ENCODE peak calls at places on chromosomes 16 and 17, in six cellular contexts. S is tibial nerve; N is mesendoderm; R is CD8-positive, alpha-beta memory T cell; Q is BE2C; Z is Peyer's patch. P is an unnamed sample.

GRCh38 chr17:15265131-15265530 is at the start of gene PMP22:
- DNase-seq in S (no peak), N (no peak), R (no peak), Q (no peak), Z (no peak), P (no peak)

GRCh38 chr16:83520596-83520995 is 287.2 kb upstream of the HSBP1 start:
- DNase-seq in S (no peak), N (no peak), R (no peak), Q (no peak), Z (no peak), P (no peak)

GRCh38 chr17:35073991-35074627 is 10.6 kb upstream of the RFFL start:
- DNase-seq in S (no peak), N (no peak), R (no peak), Q (no peak), Z (no peak), P (no peak)

GRCh38 chr17:62614142-62614541 is 13.3 kb upstream of the MRC2 start:
- DNase-seq in S (no peak), N (peak; percentile 74), R (no peak), Q (no peak), Z (no peak), P (no peak)

GRCh38 chr17:75589919-75590303 is 2.3 kb downstream of the MYO15B start:
- DNase-seq in S (no peak), N (no peak), R (no peak), Q (no peak), Z (peak; percentile 51), P (no peak)

GRCh38 chr17:47830396-47830907 is 889 bp downstream of the MRPL10 start:
- DNase-seq in S (no peak), N (no peak), R (no peak), Q (no peak), Z (no peak), P (peak; percentile 46)

GRCh38 chr16:27432600-27432957 is 30.6 kb downstream of the IL21R start:
- DNase-seq in S (no peak), N (peak; percentile 83), R (no peak), Q (no peak), Z (no peak), P (no peak)

GRCh38 chr17:18041776-18042175 is 2.6 kb downstream of the GID4 start:
- DNase-seq in S (no peak), N (no peak), R (no peak), Q (no peak), Z (no peak), P (no peak)

GRCh38 chr17:72952641-72953313 is 139.7 kb downstream of the SLC39A11 start:
- DNase-seq in S (no peak), N (peak; percentile 77), R (no peak), Q (no peak), Z (no peak), P (no peak)

GRCh38 chr16:51508813-51509212 is 357.7 kb upstream of the SALL1 start:
- DNase-seq in S (no peak), N (no peak), R (no peak), Q (no peak), Z (no peak), P (no peak)

GRCh38 chr17:58331815-58332719 is 3.5 kb upstream of the TSPOAP1 start:
- DNase-seq in S (peak; percentile 43), N (no peak), R (peak; percentile 80), Q (no peak), Z (peak; percentile 66), P (peak; percentile 74)

GRCh38 chr16:29664133-29664912 is 1.3 kb downstream of the SPN start:
- DNase-seq in S (no peak), N (no peak), R (peak; percentile 22), Q (no peak), Z (no peak), P (no peak)

GRCh38 chr17:77375917-77376651 is 235.3 kb downstream of the SEC14L1 start:
- DNase-seq in S (no peak), N (peak; percentile 57), R (peak; percentile 54), Q (peak; percentile 78), Z (no peak), P (peak; percentile 48)

GRCh38 chr17:77378318-77379064 is 237.7 kb downstream of the SEC14L1 start:
- DNase-seq in S (no peak), N (no peak), R (no peak), Q (no peak), Z (no peak), P (no peak)

GRCh38 chr17:77379065-77379428 is 238.3 kb downstream of the SEC14L1 start:
- DNase-seq in S (no peak), N (no peak), R (no peak), Q (no peak), Z (no peak), P (no peak)

GRCh38 chr17:77376795-77377751 is 236.3 kb downstream of the SEC14L1 start:
- DNase-seq in S (no peak), N (no peak), R (no peak), Q (peak; percentile 73), Z (no peak), P (no peak)

DNA sequence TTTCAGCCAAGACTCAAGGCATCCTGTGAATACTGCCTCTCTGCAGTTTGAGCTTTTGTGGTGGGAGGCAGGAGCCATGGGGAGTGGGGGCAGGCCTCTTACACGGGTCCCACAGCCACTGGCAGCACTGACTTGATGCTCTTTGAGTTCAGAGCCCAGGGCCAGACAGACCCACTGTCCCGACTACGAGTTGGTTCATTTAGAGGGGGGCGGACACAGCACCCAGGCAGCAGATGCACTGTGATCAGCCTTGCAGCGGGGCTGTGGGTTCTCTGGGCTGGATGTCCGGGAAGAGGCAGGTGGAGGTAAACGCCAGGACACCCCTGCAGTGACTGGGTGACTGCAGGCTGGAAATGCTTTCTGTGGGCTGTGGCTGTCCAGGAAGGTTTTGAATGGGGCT is 237.1 kb downstream of the SEC14L1 start:
- DNase-seq in S (no peak), N (no peak), R (no peak), Q (no peak), Z (no peak), P (no peak)
- H3K4me3 ChIP-seq in S (no peak overlapping the region), N (no peak overlapping the region), R (no peak overlapping the region), Q (peak overlapping the region; percentile 97), Z (no peak overlapping the region), P (no peak overlapping the region)

GRCh38 chr16:56460101-56460500 is 8.7 kb downstream of the OGFOD1 start:
- DNase-seq in S (no peak), N (no peak), R (no peak), Q (no peak), Z (no peak), P (no peak)
- H3K4me1 ChIP-seq in S (no peaks in the 10 kb centered on the region), N (no peaks in the 10 kb centered on the region), R (no peaks in the 10 kb centered on the region), Q (no peaks in the 10 kb centered on the region), Z (no peaks in the 10 kb centered on the region), P (no peaks in the 10 kb centered on the region)

DNA sequence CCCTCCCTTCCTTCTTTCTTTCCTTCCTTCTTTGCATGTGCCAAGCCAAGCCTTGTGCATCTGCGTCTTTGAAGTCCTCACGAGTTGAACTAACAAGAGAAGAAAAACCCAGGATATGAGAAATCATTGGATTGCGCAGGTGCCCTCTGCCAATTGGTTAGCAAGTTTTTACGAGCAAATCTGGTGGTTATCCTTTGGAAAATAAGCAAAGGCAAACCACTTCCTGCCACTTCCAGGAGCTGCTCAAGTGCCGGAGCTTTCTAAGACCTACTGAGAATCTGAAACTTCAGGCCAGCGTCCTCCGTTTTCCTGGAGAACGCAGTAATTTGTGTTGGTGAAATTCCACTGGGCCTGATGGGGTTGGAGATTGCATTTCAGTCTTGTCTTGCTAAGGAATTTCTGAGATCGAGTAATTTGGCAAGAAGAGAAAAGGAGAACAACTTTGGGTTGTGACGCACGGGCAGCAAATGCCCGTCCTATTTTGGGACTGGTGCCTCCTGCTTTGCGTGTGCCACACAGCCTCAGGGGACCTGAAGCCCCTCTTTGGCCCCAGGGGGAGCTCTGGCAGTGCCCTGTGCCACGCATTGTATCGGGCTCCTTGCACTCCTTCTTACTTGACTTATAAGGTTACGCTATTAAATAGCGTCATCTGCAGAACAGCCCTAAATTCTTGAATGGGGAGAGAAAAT is 56.4 kb downstream of the CMIP start:
- DNase-seq in S (no peak), N (no peak), R (no peak), Q (no peak), Z (no peak), P (no peak)
- H3K4me3 ChIP-seq in S (no peak overlapping the region), N (no peak overlapping the region), R (no peak overlapping the region), Q (no peak overlapping the region), Z (no peak overlapping the region), P (no peak overlapping the region)

DNA sequence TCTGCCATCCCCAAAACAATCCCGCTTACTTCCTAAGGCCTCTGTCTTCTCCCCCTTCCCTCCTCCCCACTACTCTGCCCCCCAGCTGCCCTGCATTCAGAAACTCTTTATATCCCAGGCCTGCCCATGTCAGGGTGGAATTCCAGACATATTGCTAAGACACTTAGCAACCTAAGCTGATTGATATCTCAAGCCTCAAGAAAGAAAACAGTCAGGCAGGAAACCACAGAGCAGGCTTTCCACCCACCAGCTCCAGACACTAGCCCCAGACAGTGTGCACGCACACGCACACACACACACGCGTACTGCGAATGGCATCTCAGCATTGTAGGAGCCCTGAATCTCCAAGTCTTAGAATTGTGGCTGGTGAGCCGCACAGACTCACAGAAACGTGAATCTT is 8.9 kb upstream of the LPCAT2 start:
- DNase-seq in S (no peak), N (peak; percentile 43), R (no peak), Q (peak; percentile 57), Z (no peak), P (no peak)
- H3K4me1 ChIP-seq in S (no peaks in the 10 kb centered on the region), N (peaks cover 4% of the 10 kb centered on the region), R (no peaks in the 10 kb centered on the region), Q (peaks cover 67% of the 10 kb centered on the region), Z (peaks cover 57% of the 10 kb centered on the region), P (peaks cover 2% of the 10 kb centered on the region)

GRCh38 chr17:3693829-3694231 is 2.1 kb downstream of the P2RX5 start:
- DNase-seq in S (no peak), N (no peak), R (no peak), Q (no peak), Z (no peak), P (no peak)
- H3K4me3 ChIP-seq in S (no peak overlapping the region), N (no peak overlapping the region), R (no peak overlapping the region), Q (no peak overlapping the region), Z (no peak overlapping the region), P (no peak overlapping the region)

DNA sequence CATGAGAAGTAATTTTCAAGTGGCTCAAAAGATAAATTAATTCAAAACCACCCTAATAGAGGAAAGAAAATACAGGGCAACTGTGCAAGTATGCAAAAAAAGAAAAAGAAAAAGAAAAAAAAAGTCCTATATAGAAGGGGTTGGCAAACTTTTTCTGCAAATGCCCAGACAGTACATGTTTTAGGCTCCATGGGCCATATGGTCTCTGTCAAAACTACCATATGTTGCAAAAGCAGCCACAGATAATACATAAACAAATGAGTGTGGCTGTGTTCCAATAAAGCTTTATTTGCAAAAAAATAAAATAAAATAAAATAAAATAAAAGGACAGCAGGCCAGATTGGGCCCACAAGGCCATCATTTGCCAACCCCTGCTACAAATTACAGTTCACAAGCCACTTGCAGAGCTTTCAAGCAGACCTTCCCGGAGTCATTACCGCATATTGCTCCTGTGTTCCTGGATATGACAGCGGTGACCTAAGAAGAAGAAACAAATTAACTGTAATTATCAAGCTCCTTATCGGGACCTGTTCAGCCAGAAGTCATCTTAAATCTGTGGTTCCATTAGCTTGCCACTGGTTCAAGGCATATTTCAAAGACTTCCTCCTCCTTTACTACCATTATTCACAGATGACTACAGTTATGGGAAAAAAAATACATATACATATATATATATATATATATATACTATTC is 15.9 kb downstream of the ZC3H7A start:
- DNase-seq in S (no peak), N (no peak), R (no peak), Q (peak; percentile 44), Z (no peak), P (no peak)
- H3K4me1 ChIP-seq in S (no peaks in the 10 kb centered on the region), N (peaks cover 2% of the 10 kb centered on the region), R (peaks cover 33% of the 10 kb centered on the region), Q (peaks cover 29% of the 10 kb centered on the region), Z (peaks cover 48% of the 10 kb centered on the region), P (peaks cover 1% of the 10 kb centered on the region)

GRCh38 chr16:84569382-84569987 is 48.4 kb downstream of the COTL1 start:
- DNase-seq in S (no peak), N (no peak), R (no peak), Q (no peak), Z (no peak), P (peak; percentile 94)
- H3K4me3 ChIP-seq in S (no peak overlapping the region), N (no peak overlapping the region), R (no peak overlapping the region), Q (no peak overlapping the region), Z (peak overlapping the region; percentile 18), P (no peak overlapping the region)

P was measured in small intestine.